ENCODE peak calls at places on chromosomes 12 and 14, in five cellular contexts. T, D, Q, R and F are unnamed samples.

GRCh38 chr12:63787306-63787705 is 7.6 kb downstream of the RXYLT1 start:
- DNase-seq in T (no peak), D (no peak), Q (no peak), R (no peak), F (no peak)

GRCh38 chr14:20714593-20715250 is 26.2 kb downstream of the ANG start:
- DNase-seq in T (no peak), D (no peak), Q (peak; percentile 69), R (no peak), F (no peak)

GRCh38 chr14:94122438-94122837 is 7.0 kb downstream of the IFI27L2 start:
- DNase-seq in T (no peak), D (no peak), Q (peak; percentile 7), R (no peak), F (no peak)

GRCh38 chr12:58416211-58416610 is 474.8 kb downstream of the ATP23 start:
- DNase-seq in T (no peak), D (no peak), Q (no peak), R (peak; percentile 76), F (no peak)

GRCh38 chr12:52032431-52032796 is 18.8 kb upstream of the NR4A1 start:
- DNase-seq in T (no peak), D (no peak), Q (peak; percentile 75), R (peak; percentile 75), F (no peak)

GRCh38 chr12:50734409-50735263 is 29.3 kb upstream of the ATF1 start:
- DNase-seq in T (peak; percentile 6), D (peak; percentile 60), Q (no peak), R (no peak), F (peak; percentile 33)

GRCh38 chr12:19158909-19159308 is 29.4 kb downstream of the PLEKHA5 start:
- DNase-seq in T (no peak), D (no peak), Q (no peak), R (peak; percentile 41), F (no peak)

GRCh38 chr14:106511411-106512198 is 985.2 kb downstream of the TMEM121 start:
- DNase-seq in T (no peak), D (no peak), Q (no peak), R (no peak), F (no peak)

GRCh38 chr14:69848903-69849391 is 30.3 kb upstream of the SMOC1 start:
- DNase-seq in T (no peak), D (no peak), Q (no peak), R (no peak), F (no peak)
- H3K9ac ChIP-seq in T (no peak overlapping the region), D (no peak overlapping the region), Q (no peak overlapping the region), R (no peak overlapping the region), F (no peak overlapping the region)

DNA sequence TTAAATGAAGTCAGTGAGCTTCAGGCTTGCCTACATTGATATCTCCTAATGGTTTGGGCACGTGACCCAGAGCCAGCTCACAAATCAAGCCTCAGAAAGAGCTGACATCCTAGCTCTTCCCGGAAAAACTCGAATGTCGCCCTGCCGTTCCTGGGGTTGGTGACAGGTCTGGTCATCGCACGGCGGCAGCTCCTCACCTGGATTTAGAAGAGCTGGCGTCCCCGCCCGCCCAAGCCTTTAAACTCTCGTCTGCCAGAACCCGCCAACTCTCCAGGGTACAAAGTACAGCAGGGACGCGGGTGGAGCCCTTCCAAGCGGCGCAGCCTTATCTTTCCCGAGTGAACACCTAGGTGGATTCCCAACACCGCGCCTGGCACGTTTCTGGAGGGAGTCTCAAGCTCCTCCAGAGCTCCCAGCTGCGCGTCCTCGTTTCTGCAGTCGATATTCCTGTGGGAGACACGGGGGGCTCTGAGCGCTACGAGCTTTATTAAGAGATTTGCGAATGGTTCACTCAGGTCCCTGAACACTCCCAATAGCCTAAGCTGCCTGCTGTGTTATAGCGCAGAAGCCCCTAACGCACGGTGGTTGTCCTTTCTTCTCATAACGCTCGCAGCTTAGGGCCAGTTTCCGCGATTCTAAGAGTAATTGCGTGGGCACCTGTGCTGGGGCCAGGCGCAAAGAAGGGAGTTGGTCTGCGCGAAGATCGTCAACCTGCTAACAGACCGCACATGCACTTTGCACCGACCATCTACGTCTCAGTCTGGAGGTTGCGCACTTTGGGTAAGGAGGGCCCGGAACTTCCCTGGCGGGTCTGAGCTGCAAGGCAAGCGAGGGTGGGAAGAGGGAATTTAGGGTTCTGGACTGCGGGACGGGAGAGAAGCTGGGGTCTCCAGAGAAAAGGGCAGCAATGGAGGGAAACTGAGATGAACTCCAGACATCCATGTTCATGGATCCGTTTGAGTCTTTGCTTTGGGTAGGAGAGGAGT is at the start of gene SSTR1:
- DNase-seq in T (no peak), D (peak; percentile 44), Q (peak; percentile 93), R (no peak), F (no peak)
- H3K27ac ChIP-seq in T (no peak within 1 kb of the TSS), D (no peak within 1 kb of the TSS), Q (peak within 1 kb of the TSS; percentile 65), R (no peak within 1 kb of the TSS), F (no peak within 1 kb of the TSS)

GRCh38 chr14:103699261-103699661 is 16.0 kb downstream of the XRCC3 start:
- DNase-seq in T (no peak), D (no peak), Q (no peak), R (no peak), F (no peak)
- H3K9ac ChIP-seq in T (no peak overlapping the region), D (no peak overlapping the region), Q (no peak overlapping the region), R (no peak overlapping the region), F (no peak overlapping the region)

DNA sequence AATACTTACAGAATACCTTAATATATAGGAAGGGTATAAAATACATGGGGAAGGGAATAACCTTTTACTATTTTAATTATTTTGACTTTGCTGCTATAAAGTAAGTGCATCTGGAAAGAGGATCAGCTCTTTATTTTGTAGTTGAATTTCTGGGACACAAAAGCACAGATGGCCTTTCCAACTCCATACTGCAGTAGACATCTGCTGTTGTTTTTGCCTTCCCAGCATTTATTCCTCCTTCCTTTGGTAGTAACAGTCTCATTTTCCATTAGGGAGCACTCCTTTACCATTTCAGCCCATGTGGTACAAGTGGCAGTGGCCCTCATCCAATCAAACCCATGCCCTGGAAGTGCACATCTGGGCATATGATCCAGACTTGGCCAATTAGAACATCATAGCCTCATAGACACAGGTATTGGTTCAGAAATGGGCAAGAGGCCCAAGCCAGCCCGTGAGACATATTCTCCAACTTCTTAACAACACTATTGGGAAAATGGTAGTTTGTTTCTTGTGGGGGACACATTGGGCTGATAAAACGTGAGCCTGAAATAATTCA is 64.8 kb upstream of the YARS2 start:
- DNase-seq in T (no peak), D (no peak), Q (no peak), R (no peak), F (no peak)
- H3K27ac ChIP-seq in T (no peak overlapping the region), D (no peak overlapping the region), Q (no peak overlapping the region), R (no peak overlapping the region), F (no peak overlapping the region)

GRCh38 chr14:32724864-32725550 is 213.7 kb upstream of the NPAS3 start:
- DNase-seq in T (no peak), D (no peak), Q (no peak), R (peak; percentile 93), F (no peak)

GRCh38 chr14:32728957-32729356 is 209.7 kb upstream of the NPAS3 start:
- DNase-seq in T (no peak), D (peak; percentile 17), Q (no peak), R (no peak), F (no peak)

GRCh38 chr14:32726516-32726915 is 212.2 kb upstream of the NPAS3 start:
- DNase-seq in T (no peak), D (no peak), Q (no peak), R (no peak), F (no peak)

GRCh38 chr14:32728526-32728925 is 210.2 kb upstream of the NPAS3 start:
- DNase-seq in T (no peak), D (no peak), Q (no peak), R (no peak), F (no peak)

DNA sequence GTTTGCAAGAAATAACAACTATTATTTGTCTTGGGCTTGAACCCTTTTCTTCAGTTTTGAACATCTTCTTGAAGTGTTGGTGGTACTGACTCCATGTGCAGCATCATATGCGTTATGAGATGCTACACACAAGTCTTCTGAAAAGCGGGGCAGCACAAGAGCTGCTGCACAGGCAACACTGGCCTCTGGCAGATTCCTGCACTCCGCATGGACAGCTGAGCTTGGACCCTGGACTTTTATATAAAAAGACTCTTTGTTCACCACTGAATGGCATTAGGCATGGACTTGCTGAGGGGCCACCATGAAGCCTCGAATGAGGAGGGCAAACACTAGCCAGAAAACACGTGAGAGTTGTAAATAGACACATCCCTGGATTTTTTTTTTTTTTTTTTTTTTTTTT is 210.9 kb upstream of the NPAS3 start:
- DNase-seq in T (no peak), D (no peak), Q (no peak), R (no peak), F (no peak)
- H3K9ac ChIP-seq in T (no peak overlapping the region), D (no peak overlapping the region), Q (no peak overlapping the region), R (no peak overlapping the region), F (no peak overlapping the region)

DNA sequence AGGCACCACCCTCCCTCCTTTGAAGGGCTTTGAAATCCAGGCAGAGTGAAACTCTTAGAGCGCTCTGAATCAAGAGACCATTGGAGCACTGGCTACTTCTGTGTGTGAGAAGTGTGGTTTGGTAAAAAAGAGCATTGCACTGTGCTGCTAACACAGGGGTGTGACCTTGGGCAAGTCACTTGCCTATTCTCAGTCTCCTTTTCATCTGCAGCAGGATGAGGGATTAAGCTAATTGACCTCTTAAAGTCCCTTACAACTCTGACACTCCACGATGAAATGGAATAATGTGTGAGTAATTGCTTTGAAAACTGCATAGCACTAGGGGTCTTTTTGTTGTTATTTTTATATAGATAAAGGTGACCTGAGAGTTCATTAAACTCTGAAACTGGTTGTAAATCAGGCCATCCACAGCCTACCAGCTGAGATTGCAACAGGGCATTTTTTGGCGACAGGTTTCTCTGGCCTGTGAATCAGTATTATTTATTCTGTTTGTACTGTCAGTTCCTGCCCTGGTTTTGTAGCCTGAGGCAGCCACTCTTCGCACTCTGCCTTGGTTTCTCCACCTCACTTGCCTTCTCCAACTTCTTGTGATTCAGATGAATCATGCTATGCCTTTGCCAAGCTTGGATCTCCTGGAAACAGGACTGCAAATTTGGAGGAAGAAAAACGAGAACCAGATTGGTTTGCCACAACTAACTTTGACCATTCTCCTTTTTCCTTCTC is 159.9 kb upstream of the PARP11 start:
- DNase-seq in T (no peak), D (no peak), Q (no peak), R (peak; percentile 25), F (no peak)
- H3K27ac ChIP-seq in T (no peak overlapping the region), D (no peak overlapping the region), Q (no peak overlapping the region), R (no peak overlapping the region), F (no peak overlapping the region)

GRCh38 chr12:80707126-80707829 is at the start of gene MYF6:
- DNase-seq in T (no peak), D (no peak), Q (no peak), R (no peak), F (no peak)
- H3K9ac ChIP-seq in T (no peak within 1 kb of the TSS), D (no peak within 1 kb of the TSS), Q (no peak within 1 kb of the TSS), R (peak within 1 kb of the TSS; percentile 17), F (no peak within 1 kb of the TSS)

DNA sequence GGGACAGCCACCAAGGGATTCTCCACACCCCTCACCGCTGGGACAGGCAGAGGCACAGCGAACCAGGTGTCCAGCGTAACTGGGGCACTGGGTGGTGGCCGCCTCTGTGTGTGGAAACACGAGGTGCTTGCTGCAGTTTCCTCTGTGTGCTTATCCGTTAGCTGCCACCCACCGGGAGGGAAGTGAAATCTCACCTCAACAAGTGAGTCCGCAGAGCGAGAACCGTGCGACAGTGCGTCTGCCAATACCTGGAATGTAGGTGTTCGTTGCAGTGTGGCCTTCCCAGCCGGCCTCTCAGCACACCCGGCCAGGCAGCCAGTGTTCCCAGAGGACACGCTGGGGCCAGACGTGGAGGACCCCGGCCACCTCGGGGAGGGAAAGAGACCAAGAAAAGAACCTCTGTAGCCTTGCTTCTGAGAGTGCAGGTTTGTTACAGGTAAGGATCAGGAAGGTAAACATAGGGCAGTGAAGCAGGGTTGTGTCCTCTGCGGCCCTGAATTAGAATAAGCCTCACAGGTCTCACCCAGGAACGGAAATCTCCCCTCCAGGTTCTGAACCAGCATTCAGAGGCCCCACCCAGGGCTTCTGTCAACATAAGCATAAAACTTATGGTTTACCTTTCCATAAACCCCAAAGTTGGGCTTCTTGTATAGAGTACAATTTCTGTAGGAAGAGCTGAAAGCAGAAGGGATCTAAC is 1.5 kb downstream of the BCL2L14 start:
- DNase-seq in T (no peak), D (no peak), Q (peak; percentile 78), R (no peak), F (no peak)
- H3K27ac ChIP-seq in T (no peak overlapping the region), D (no peak overlapping the region), Q (peak overlapping the region; percentile 93), R (no peak overlapping the region), F (no peak overlapping the region)

GRCh38 chr12:26869908-26870459 is 37.0 kb upstream of the ITPR2 start:
- DNase-seq in T (no peak), D (no peak), Q (no peak), R (no peak), F (peak; percentile 61)
- H3K9ac ChIP-seq in T (no peak overlapping the region), D (no peak overlapping the region), Q (no peak overlapping the region), R (no peak overlapping the region), F (peak overlapping the region; percentile 60)